ENCODE peak calls at places on chromosome 19, in seven cellular contexts. P is CD8-positive, alpha-beta T cell; H is B cell; G is tibial artery; R is progenitor cell of endocrine pancreas; Z is transverse colon; T is tibial nerve. S is an unnamed sample.
A peak's percentile ranks its signal among the peaks of the same experiment; 100 is the strongest.

GRCh38 chr19:18514800-18515682 is 6.8 kb downstream of the ELL start:
- DNase-seq in G (peak; percentile 45), Z (peak; percentile 80), T (peak; percentile 39), H (no peak), P (peak; percentile 33), R (no peak), S (peak; percentile 96)

GRCh38 chr19:17706750-17707181 is 12.5 kb upstream of the MAP1S start:
- DNase-seq in T (no peak), R (no peak), H (no peak), G (no peak), Z (no peak), P (no peak), S (peak; percentile 35)

GRCh38 chr19:51025809-51026553 is 435 bp downstream of the KLK11 start:
- DNase-seq in H (no peak), R (no peak), T (no peak), G (no peak), P (no peak), Z (no peak), S (no peak)

GRCh38 chr19:48513289-48514122 is 1.9 kb upstream of the LMTK3 start:
- DNase-seq in G (peak; percentile 47), Z (peak; percentile 75), R (peak; percentile 47), H (peak; percentile 77), P (peak; percentile 79), T (peak; percentile 33), S (peak; percentile 58)

GRCh38 chr19:34145741-34146202 is 26.5 kb upstream of the LSM14A start:
- DNase-seq in H (peak; percentile 72), G (peak; percentile 33), T (peak; percentile 57), P (peak; percentile 54), Z (peak; percentile 38), R (peak; percentile 19), S (peak; percentile 67)

GRCh38 chr19:661427-662196 is 1.4 kb downstream of the RNF126 start:
- DNase-seq in H (peak; percentile 71), Z (peak; percentile 71), R (no peak), T (no peak), G (no peak), P (peak; percentile 75), S (no peak)

GRCh38 chr19:35055715-35056179 is 14.2 kb downstream of the HPN start:
- DNase-seq in H (peak; percentile 45), G (no peak), Z (no peak), T (no peak), R (no peak), P (no peak), S (no peak)

GRCh38 chr19:17496337-17496997 is 15.0 kb upstream of the PGLS start:
- DNase-seq in H (peak; percentile 91), P (peak; percentile 80), T (peak; percentile 52), Z (peak; percentile 81), R (peak; percentile 43), G (peak; percentile 41), S (peak; percentile 72)

GRCh38 chr19:31149306-31149975 is 199.8 kb downstream of the TSHZ3 start:
- DNase-seq in H (no peak), Z (no peak), R (no peak), P (no peak), T (no peak), G (no peak), S (no peak)

GRCh38 chr19:11821474-11821873 is 7.4 kb downstream of the ZNF440 start:
- DNase-seq in H (no peak), T (no peak), P (no peak), R (no peak), G (no peak), Z (no peak), S (peak; percentile 3)

GRCh38 chr19:13082192-13083007 is 20.3 kb downstream of the LYL1 start:
- DNase-seq in H (no peak), Z (no peak), P (no peak), T (peak; percentile 46), G (peak; percentile 73), R (no peak), S (peak; percentile 56)

GRCh38 chr19:18379803-18380747 is 5.9 kb upstream of the GDF15 start:
- DNase-seq in Z (peak; percentile 89), G (peak; percentile 96), P (no peak), R (peak; percentile 23), T (peak; percentile 96), H (no peak), S (peak; percentile 83)

GRCh38 chr19:590750-591098 is 1.0 kb downstream of the HCN2 start:
- DNase-seq in R (no peak), T (no peak), P (no peak), Z (no peak), H (no peak), G (no peak), S (no peak)

GRCh38 chr19:10243606-10244005 is 8.4 kb upstream of the MRPL4 start:
- DNase-seq in R (no peak), Z (no peak), G (no peak), H (no peak), P (no peak), T (no peak), S (no peak)

GRCh38 chr19:34808566-34808965 is 35.6 kb upstream of the ZNF599 start:
- DNase-seq in H (no peak), T (no peak), P (no peak), Z (no peak), R (no peak), G (no peak), S (peak; percentile 38)

GRCh38 chr19:22052644-22053013 is 345 bp downstream of the ZNF257 start:
- DNase-seq in Z (no peak), H (no peak), G (no peak), T (no peak), R (no peak), P (no peak), S (no peak)

GRCh38 chr19:47723573-47723923 is 10.3 kb downstream of the EHD2 start:
- DNase-seq in Z (peak; percentile 59), P (no peak), R (no peak), H (no peak), G (peak; percentile 82), T (peak; percentile 55), S (peak; percentile 92)

GRCh38 chr19:55069137-55069858 is 6.3 kb upstream of the RDH13 start:
- DNase-seq in P (no peak), H (no peak), R (no peak), G (no peak), Z (peak; percentile 84), T (no peak), S (no peak)

GRCh38 chr19:35712529-35712909 is 5.3 kb upstream of the KMT2B start:
- DNase-seq in P (no peak), R (no peak), Z (no peak), G (no peak), T (no peak), H (no peak), S (no peak)

GRCh38 chr19:8212212-8212611 is 3.0 kb downstream of the CERS4 start:
- DNase-seq in T (no peak), P (no peak), H (no peak), G (no peak), R (no peak), Z (no peak), S (no peak)

GRCh38 chr19:11486661-11487503 is 6.0 kb upstream of the ELAVL3 start:
- DNase-seq in H (no peak), G (no peak), Z (no peak), T (no peak), P (no peak), R (no peak), S (no peak)

GRCh38 chr19:31232871-31233270 is 116.4 kb downstream of the TSHZ3 start:
- DNase-seq in H (no peak), Z (no peak), T (no peak), G (no peak), R (no peak), P (no peak), S (peak; percentile 92)

DNA sequence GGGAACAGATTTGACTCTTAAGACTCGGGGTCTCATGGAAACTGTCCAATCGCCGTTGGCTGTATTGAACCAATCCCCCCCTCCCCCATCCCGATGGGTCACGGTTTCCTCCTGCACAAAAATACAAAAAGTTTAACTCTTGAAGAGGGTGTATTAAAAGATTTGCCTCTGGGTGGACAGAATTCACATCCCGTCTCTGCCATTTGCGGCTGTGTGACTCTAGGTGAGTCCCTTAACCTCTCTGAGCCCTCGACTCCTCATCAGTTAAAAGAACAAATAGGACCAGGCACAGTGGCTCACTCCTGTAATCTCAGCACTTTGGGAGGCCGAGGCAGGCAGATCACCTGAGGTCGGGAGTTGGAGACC is 31.3 kb upstream of the FEM1A start:
- DNase-seq in H (no peak), R (no peak), P (no peak), G (no peak), T (no peak), Z (no peak), S (no peak)
- TF ChIP-seq CTCF in H (no peak), R (no peak), P (no peak), G (no peak), T (no peak), Z (no peak), S (no peak)

GRCh38 chr19:15396436-15396835 is 16.8 kb upstream of the AKAP8 start:
- DNase-seq in T (no peak), G (no peak), H (no peak), P (no peak), R (no peak), Z (no peak), S (no peak)

GRCh38 chr19:15394426-15394825 is 14.8 kb upstream of the AKAP8 start:
- DNase-seq in H (no peak), R (no peak), P (no peak), G (no peak), T (no peak), Z (no peak), S (no peak)

GRCh38 chr19:15393963-15394362 is 14.4 kb upstream of the AKAP8 start:
- DNase-seq in G (no peak), R (no peak), Z (no peak), P (no peak), H (no peak), T (no peak), S (peak; percentile 63)

GRCh38 chr19:15390814-15391213 is 11.2 kb upstream of the AKAP8 start:
- DNase-seq in T (no peak), G (no peak), H (no peak), R (no peak), P (no peak), Z (no peak), S (no peak)
- TF ChIP-seq CTCF in T (no peak), G (no peak), H (no peak), R (no peak), P (no peak), Z (no peak), S (no peak)

GRCh38 chr19:1851581-1852293 is 3.5 kb upstream of the REXO1 start:
- DNase-seq in H (peak; percentile 83), R (no peak), T (no peak), P (peak; percentile 69), G (no peak), Z (no peak), S (no peak)

GRCh38 chr19:1852729-1853128 is 4.4 kb upstream of the REXO1 start:
- DNase-seq in R (no peak), H (no peak), P (no peak), Z (no peak), G (no peak), T (no peak), S (no peak)

GRCh38 chr19:1852294-1852646 is 4.0 kb upstream of the REXO1 start:
- DNase-seq in P (peak; percentile 39), H (no peak), Z (no peak), G (no peak), R (no peak), T (no peak), S (no peak)

GRCh38 chr19:1849999-1850398 is 1.7 kb upstream of the REXO1 start:
- DNase-seq in G (no peak), Z (no peak), H (no peak), T (no peak), R (no peak), P (no peak), S (no peak)

GRCh38 chr19:1850809-1851544 is 2.7 kb upstream of the REXO1 start:
- DNase-seq in G (no peak), T (no peak), R (no peak), P (no peak), H (no peak), Z (no peak), S (no peak)
- TF ChIP-seq CTCF in G (no peak), T (no peak), R (peak; percentile 14), P (no peak), H (peak; percentile 4), Z (peak; percentile 16), S (no peak)

GRCh38 chr19:45985321-45985720 is 9.9 kb upstream of the CCDC61 start:
- DNase-seq in R (no peak), P (no peak), T (no peak), G (no peak), H (no peak), Z (no peak), S (no peak)
- TF ChIP-seq CTCF in R (no peak), P (no peak), T (no peak), G (no peak), H (no peak), Z (no peak), S (no peak)